ENCODE peak calls at places on chromosomes 7 and 10, in four cellular contexts. N, Q, G and W are unnamed samples.

GRCh38 chr10:17029581-17030271 is 99.9 kb downstream of the CUBN start:
- DNase-seq in N (peak), Q (peak), G (peak), W (peak)

GRCh38 chr10:69729326-69730048 is 72.2 kb upstream of the COL13A1 start:
- DNase-seq in N (no peak), Q (no peak), G (no peak), W (no peak)

GRCh38 chr7:42722726-42723125 is 189.1 kb downstream of the C7orf25 start:
- DNase-seq in N (no peak), Q (no peak), G (no peak), W (no peak)

GRCh38 chr10:21526952-21527633 is 1.6 kb upstream of the SKIDA1 start:
- DNase-seq in N (peak), Q (no peak), G (no peak), W (peak)

GRCh38 chr10:73908853-73909611 is 1.9 kb upstream of the PLAU start:
- DNase-seq in N (peak), Q (peak), G (no peak), W (peak)

GRCh38 chr10:50415292-50415691 is 164.0 kb upstream of the ASAH2 start:
- DNase-seq in N (no peak), Q (no peak), G (no peak), W (no peak)

GRCh38 chr10:132786529-132787252 is 744 bp upstream of the NKX6-2 start:
- DNase-seq in N (no peak), Q (no peak), G (no peak), W (no peak)

GRCh38 chr10:1280436-1281401 is 224.5 kb downstream of the WDR37 start:
- DNase-seq in N (no peak), Q (no peak), G (no peak), W (no peak)

GRCh38 chr7:157437519-157438061 is 100.8 kb downstream of the DNAJB6 start:
- DNase-seq in N (no peak), Q (no peak), G (no peak), W (no peak)

GRCh38 chr7:19749658-19750057 is 23.8 kb downstream of the TMEM196 start:
- DNase-seq in N (no peak), Q (no peak), G (no peak), W (peak)

GRCh38 chr10:71729023-71729649 is 9.6 kb upstream of the C10orf105 start:
- DNase-seq in N (no peak), Q (peak), G (no peak), W (peak)

GRCh38 chr10:42952358-42952757 is 124.5 kb upstream of the RET start:
- DNase-seq in N (no peak), Q (no peak), G (peak), W (peak)

GRCh38 chr10:88794731-88795130 is 7.8 kb upstream of the LIPM start:
- DNase-seq in N (no peak), Q (no peak), G (no peak), W (no peak)

GRCh38 chr10:57018452-57018851 is 657.4 kb upstream of the ZWINT start:
- DNase-seq in N (no peak), Q (no peak), G (no peak), W (no peak)

GRCh38 chr7:1926908-1927306 is 256.8 kb downstream of the ELFN1 start:
- DNase-seq in N (no peak), Q (no peak), G (no peak), W (no peak)

GRCh38 chr10:58952747-58953466 is 223.5 kb upstream of the PHYHIPL start:
- DNase-seq in N (peak), Q (peak), G (peak), W (peak)

GRCh38 chr10:95873139-95873538 is 34.6 kb upstream of the CC2D2B start:
- DNase-seq in N (no peak), Q (no peak), G (no peak), W (no peak)

GRCh38 chr7:134752006-134752760 is 27.3 kb upstream of the CALD1 start:
- DNase-seq in N (peak), Q (no peak), G (no peak), W (peak)

GRCh38 chr10:114821915-114822770 is 563 bp downstream of the FHIP2A start:
- DNase-seq in N (peak), Q (peak), G (no peak), W (peak)

GRCh38 chr10:86730227-86730626 is 26.2 kb upstream of the BMPR1A start:
- DNase-seq in N (no peak), Q (no peak), G (no peak), W (no peak)

GRCh38 chr10:104080762-104081161 is 4.9 kb downstream of the COL17A1 start:
- DNase-seq in N (no peak), Q (peak), G (peak), W (peak)

DNA sequence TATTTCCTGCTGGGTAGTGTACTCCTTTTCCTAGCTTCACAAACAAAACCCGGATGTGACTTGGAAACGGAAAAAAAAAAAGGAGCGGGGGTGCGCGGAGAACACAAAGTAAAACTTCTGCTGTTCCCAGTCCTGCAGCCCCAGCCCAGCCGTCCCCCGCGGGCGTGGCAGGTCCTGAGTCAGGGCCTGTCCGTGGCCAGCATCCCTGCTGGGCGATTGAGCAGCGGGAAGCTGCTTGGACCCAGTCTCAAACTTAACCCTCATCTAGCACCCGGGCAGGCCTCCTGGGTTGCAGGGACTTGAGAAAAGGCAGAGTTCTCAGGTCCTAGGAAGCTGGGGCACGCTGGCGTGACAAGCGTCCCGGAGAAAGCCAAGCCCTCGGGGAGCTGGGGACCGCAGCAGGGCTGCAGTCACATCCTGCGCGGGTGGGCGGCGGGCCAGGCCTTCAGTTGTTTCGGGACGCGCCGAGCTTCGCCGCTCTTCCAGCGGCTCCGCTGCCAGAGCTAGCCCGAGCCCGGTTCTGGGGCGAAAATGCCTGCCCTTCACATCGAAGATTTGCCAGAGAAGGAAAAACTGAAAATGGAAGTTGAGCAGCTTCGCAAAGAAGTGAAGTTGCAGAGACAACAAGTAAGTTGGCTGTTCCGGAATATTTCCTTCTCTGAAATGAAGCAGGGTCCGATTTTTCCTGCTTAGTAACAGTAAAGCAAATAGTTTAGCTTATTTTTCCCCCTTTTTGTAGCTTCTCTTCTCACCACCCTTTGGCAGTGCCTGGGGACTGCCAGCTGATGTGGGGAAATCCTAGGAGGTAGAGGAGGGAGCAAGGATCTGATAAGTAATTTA is at the start of gene GNG11:
- DNase-seq in N (peak), Q (peak), G (no peak), W (peak)
- TF ChIP-seq CTCF in N (no peak), Q (no peak), G (no peak), W (no peak)

GRCh38 chr7:132065193-132065972 is 509.0 kb upstream of the PODXL start:
- DNase-seq in N (peak), Q (peak), G (peak), W (peak)
- H3K27ac ChIP-seq in N (peak), Q (peak), G (no peak), W (peak)

DNA sequence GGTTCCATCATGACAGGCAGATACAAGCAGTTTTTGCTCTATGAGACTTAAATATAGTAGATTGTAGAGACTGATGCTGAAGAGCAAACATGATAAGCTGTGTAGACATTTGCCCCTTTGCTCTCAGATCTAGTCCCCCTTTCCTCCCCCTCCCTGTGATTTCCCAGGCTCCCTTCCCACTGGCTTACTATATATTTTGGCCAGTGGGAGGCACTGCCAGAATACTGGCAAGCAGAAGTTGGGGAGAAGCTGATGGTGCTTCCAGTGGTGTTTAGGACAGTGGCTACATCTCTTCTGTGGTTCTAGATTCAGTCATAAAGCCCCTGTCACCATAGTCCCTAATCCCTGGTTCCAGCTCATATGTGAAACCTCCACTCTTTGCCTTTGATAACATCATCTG is 156.1 kb upstream of the STEAP4 start:
- DNase-seq in N (no peak), Q (no peak), G (no peak), W (no peak)
- TF ChIP-seq CTCF in N (no peak), Q (no peak), G (no peak), W (no peak)

GRCh38 chr10:37803269-37803668 is 54.1 kb downstream of the ZNF248 start:
- DNase-seq in N (no peak), Q (no peak), G (no peak), W (no peak)
- H3K27ac ChIP-seq in N (no peak), Q (no peak), G (no peak), W (peak)

GRCh38 chr10:84613336-84614021 is 285.1 kb downstream of the CCSER2 start:
- DNase-seq in N (peak), Q (peak), G (peak), W (peak)
- TF ChIP-seq CTCF in N (peak), Q (peak), G (peak), W (peak)